ENCODE peak calls at places on chromosomes 5 and 9, in eight cellular contexts. B is GM12878; H is stomach; Y is CD4-positive, alpha-beta T cell; N is pancreas; S is brain microvascular endothelial cell; T is PC-3; O is cardiac muscle cell. A is an unnamed sample.

GRCh38 chr9:15142903-15143534 is 164.0 kb downstream of the TTC39B start:
- DNase-seq in B (no peak), H (no peak), Y (no peak), N (no peak), S (peak), T (peak), O (peak), A (peak)

GRCh38 chr5:132489051-132489770 is 1.4 kb downstream of the IRF1 start:
- DNase-seq in B (no peak), H (peak), Y (no peak), N (no peak), S (no peak), T (no peak), O (no peak), A (no peak)

GRCh38 chr9:72932669-72933068 is 20.2 kb downstream of the ALDH1A1 start:
- DNase-seq in B (no peak), H (no peak), Y (no peak), N (no peak), S (no peak), T (no peak), O (no peak), A (no peak)

GRCh38 chr9:13360188-13360587 is 80.7 kb upstream of the MPDZ start:
- DNase-seq in B (no peak), H (no peak), Y (no peak), N (no peak), S (no peak), T (no peak), O (no peak), A (no peak)

GRCh38 chr9:91775011-91775707 is 174.9 kb downstream of the ROR2 start:
- DNase-seq in B (no peak), H (peak), Y (peak), N (peak), S (peak), T (peak), O (peak), A (peak)

GRCh38 chr5:54996476-54996875 is 11.1 kb upstream of the ESM1 start:
- DNase-seq in B (no peak), H (no peak), Y (no peak), N (no peak), S (peak), T (no peak), O (peak), A (no peak)

GRCh38 chr9:90950600-90950999 is 149.0 kb downstream of the SYK start:
- DNase-seq in B (no peak), H (no peak), Y (no peak), N (no peak), S (no peak), T (no peak), O (no peak), A (no peak)

GRCh38 chr5:87121315-87122170 is 146.1 kb upstream of the RASA1 start:
- DNase-seq in B (peak), H (no peak), Y (peak), N (no peak), S (peak), T (peak), O (peak), A (peak)

GRCh38 chr5:95788493-95788892 is 34.0 kb downstream of the GLRX start:
- DNase-seq in B (no peak), H (no peak), Y (no peak), N (no peak), S (no peak), T (no peak), O (no peak), A (no peak)

GRCh38 chr5:33501899-33502298 is 61.1 kb downstream of the TARS1 start:
- DNase-seq in B (no peak), H (no peak), Y (no peak), N (no peak), S (no peak), T (no peak), O (no peak), A (no peak)

GRCh38 chr5:1551426-1551825 is 27.7 kb upstream of the LPCAT1 start:
- DNase-seq in B (no peak), H (no peak), Y (no peak), N (no peak), S (no peak), T (no peak), O (no peak), A (no peak)

GRCh38 chr9:19136129-19136528 is 8.8 kb upstream of the PLIN2 start:
- DNase-seq in B (no peak), H (no peak), Y (no peak), N (no peak), S (no peak), T (no peak), O (no peak), A (no peak)

GRCh38 chr9:110712955-110713354 is 44.4 kb downstream of the MUSK start:
- DNase-seq in B (no peak), H (no peak), Y (no peak), N (no peak), S (no peak), T (peak), O (no peak), A (no peak)

GRCh38 chr5:66979738-66980137 is 216.9 kb downstream of the CD180 start:
- DNase-seq in B (no peak), H (no peak), Y (no peak), N (no peak), S (no peak), T (no peak), O (no peak), A (no peak)

GRCh38 chr9:112371060-112371459 is 8.8 kb upstream of the HSDL2 start:
- DNase-seq in B (no peak), H (no peak), Y (no peak), N (no peak), S (no peak), T (peak), O (no peak), A (no peak)

GRCh38 chr5:76175051-76175666 is 92.0 kb downstream of the SV2C start:
- DNase-seq in B (peak), H (peak), Y (peak), N (peak), S (peak), T (peak), O (peak), A (peak)

GRCh38 chr5:134127376-134127861 is 12.9 kb downstream of the TCF7 start:
- DNase-seq in B (peak), H (peak), Y (no peak), N (peak), S (peak), T (no peak), O (peak), A (no peak)

GRCh38 chr9:14321517-14322125 is 7.7 kb upstream of the NFIB start:
- DNase-seq in B (no peak), H (no peak), Y (no peak), N (no peak), S (peak), T (no peak), O (peak), A (no peak)

GRCh38 chr5:96537386-96537785 is 104.3 kb upstream of the PCSK1 start:
- DNase-seq in B (no peak), H (no peak), Y (no peak), N (no peak), S (peak), T (peak), O (peak), A (peak)

GRCh38 chr5:123700624-123701023 is 188.6 kb downstream of the CSNK1G3 start:
- DNase-seq in B (no peak), H (no peak), Y (no peak), N (no peak), S (peak), T (peak), O (peak), A (peak)

GRCh38 chr5:1468247-1468612 is 23.0 kb upstream of the SLC6A3 start:
- DNase-seq in B (no peak), H (no peak), Y (no peak), N (no peak), S (no peak), T (peak), O (peak), A (no peak)

GRCh38 chr9:111661150-111661801 is at the start of gene GNG10:
- DNase-seq in B (no peak), H (peak), Y (peak), N (peak), S (peak), T (peak), O (peak), A (peak)

GRCh38 chr9:85264695-85265094 is 477.1 kb downstream of the AGTPBP1 start:
- DNase-seq in B (no peak), H (no peak), Y (no peak), N (no peak), S (no peak), T (no peak), O (no peak), A (no peak)

DNA sequence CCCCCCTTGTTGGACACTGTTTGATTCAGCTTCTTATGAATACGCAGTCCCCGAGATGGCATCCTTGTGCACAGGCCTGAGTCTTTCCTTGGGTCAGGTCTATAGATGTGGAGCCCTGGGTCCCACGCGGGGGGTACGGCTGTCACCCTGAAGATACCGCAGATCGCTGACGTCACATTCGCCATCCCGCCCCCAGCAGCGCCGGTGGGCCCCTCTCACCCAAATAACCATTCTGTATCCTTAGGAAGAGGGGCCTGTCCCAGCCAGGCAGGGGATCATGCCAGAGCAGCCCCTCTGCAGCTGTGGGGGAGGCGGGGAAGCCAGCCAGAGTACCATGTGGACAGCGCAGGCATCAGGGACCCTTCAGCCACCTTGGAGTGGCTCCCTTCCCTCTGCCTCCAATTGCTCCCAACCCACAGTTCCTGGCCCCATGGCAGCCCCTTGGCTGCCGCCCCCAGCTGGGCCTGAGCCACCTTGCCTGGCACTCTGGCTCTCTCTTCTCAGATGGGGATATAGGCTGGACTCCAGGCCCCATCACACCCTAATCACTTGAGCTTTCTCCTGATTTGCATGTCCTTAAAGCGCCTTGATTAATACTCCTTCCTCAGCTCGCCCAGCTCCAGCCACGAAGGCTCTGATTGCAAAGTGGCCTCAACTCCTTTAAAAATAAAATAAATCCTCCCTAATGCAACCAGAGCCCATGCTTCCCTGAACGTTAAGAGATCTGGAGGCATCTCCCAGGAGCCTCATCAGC is 189.8 kb downstream of the C9orf50 start:
- DNase-seq in B (no peak), H (no peak), Y (no peak), N (no peak), S (no peak), T (no peak), O (no peak), A (no peak)
- H3K27ac ChIP-seq in B (no peak), H (no peak), Y (no peak), N (no peak), S (no peak), T (no peak), O (no peak), A (no peak)

GRCh38 chr5:40681351-40682311 is 1.9 kb downstream of the PTGER4 start:
- DNase-seq in B (no peak), H (peak), Y (no peak), N (peak), S (peak), T (no peak), O (no peak), A (peak)

GRCh38 chr5:40679071-40679997 is at the start of gene PTGER4:
- DNase-seq in B (peak), H (peak), Y (peak), N (peak), S (peak), T (peak), O (peak), A (peak)

GRCh38 chr5:40678021-40678939 is 1.4 kb upstream of the PTGER4 start:
- DNase-seq in B (no peak), H (no peak), Y (no peak), N (no peak), S (no peak), T (peak), O (no peak), A (no peak)

GRCh38 chr5:40680741-40681350 is 1.1 kb downstream of the PTGER4 start:
- DNase-seq in B (no peak), H (no peak), Y (peak), N (peak), S (peak), T (no peak), O (no peak), A (peak)

GRCh38 chr5:40679998-40680681 is 425 bp downstream of the PTGER4 start:
- DNase-seq in B (no peak), H (no peak), Y (no peak), N (peak), S (no peak), T (peak), O (no peak), A (no peak)
- H3K27ac ChIP-seq in B (no peak), H (peak), Y (peak), N (peak), S (peak), T (peak), O (no peak), A (peak)

DNA sequence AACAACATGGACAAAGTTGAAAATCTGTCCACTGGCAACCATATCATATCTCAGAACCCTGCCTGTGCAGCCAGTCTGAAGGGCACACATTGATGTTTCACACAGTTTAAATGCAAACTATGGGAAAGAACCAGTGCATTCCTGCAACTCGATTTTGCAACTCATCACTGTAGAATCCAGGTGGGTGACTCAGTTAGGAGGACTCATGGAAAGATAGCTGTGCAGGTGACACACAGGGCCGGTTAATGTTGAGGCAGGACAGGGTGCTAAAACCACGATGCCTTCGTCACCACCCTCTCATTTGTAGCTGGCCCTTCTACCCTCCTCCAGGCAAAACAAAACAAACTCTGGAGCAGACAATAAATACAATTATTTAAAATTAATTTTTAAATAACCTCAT is 62.8 kb downstream of the TLE1 start:
- DNase-seq in B (no peak), H (no peak), Y (no peak), N (no peak), S (no peak), T (peak), O (no peak), A (peak)
- H3K27ac ChIP-seq in B (no peak), H (no peak), Y (no peak), N (no peak), S (no peak), T (peak), O (no peak), A (no peak)

GRCh38 chr5:102760815-102761214 is 5.7 kb downstream of the PAM start:
- DNase-seq in B (no peak), H (no peak), Y (no peak), N (no peak), S (no peak), T (no peak), O (peak), A (no peak)
- H3K27ac ChIP-seq in B (no peak), H (no peak), Y (no peak), N (no peak), S (no peak), T (no peak), O (no peak), A (no peak)

DNA sequence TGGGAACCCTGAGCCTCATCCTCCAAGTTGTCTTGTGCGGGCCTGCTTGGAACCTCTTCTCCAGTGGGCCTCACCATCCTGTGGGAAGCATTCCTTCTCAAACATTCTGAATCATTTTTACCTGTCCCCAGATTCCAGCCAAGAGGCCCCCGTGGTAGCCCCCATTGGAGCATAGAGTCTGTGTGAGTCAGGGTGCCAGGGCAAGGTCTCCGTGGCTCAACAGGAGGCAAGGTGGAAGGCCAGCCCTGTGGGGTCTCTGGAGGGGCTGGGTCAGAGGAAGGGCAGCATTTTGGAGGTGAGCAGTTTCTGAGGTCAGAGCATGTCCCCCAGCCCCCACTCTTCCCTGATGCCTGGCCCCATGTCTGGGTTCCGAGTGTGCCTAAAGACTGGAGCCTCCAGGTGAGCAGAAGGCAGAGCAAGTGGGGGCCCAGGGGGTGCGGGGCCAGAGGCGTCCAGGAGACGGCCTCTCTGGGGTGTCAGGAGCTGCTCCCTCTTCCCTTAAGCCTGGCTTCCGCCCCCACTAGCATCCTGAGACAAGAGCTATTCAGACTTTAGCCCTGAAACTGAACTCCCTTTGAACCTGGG is 2.1 kb downstream of the CACNA1B start:
- DNase-seq in B (no peak), H (no peak), Y (no peak), N (no peak), S (no peak), T (no peak), O (no peak), A (no peak)
- H3K27ac ChIP-seq in B (no peak), H (no peak), Y (no peak), N (no peak), S (no peak), T (no peak), O (no peak), A (no peak)

GRCh38 chr5:57499262-57500050 is 16.8 kb upstream of the ACTBL2 start:
- DNase-seq in B (peak), H (no peak), Y (no peak), N (no peak), S (peak), T (peak), O (peak), A (peak)
- H3K27ac ChIP-seq in B (no peak), H (peak), Y (no peak), N (no peak), S (peak), T (no peak), O (no peak), A (no peak)

A was measured in RWPE1.